ENCODE peak calls at places on chromosomes 2 and 18, in eight cellular contexts. D is activated naive CD4-positive, alpha-beta T cell; I is T-helper 9 cell; P is 8988T; B is naive thymus-derived CD8-positive, alpha-beta T cell; J is stimulated activated CD4-positive, alpha-beta T cell treated with anti-CD3 and anti-CD28 coated beads, Interleukin-1b, Interleukin-23, amount 100 ng/mL, for 1 hour; F is cardiac fibroblast; X is lung. G is an unnamed sample.

GRCh38 chr2:46393352-46393820 is 86.0 kb upstream of the TMEM247 start:
- DNase-seq in D (no peak), I (no peak), P (no peak), B (no peak), J (no peak), F (no peak), X (no peak), G (no peak)

GRCh38 chr2:199433204-199433832 is 24.4 kb downstream of the SATB2 start:
- DNase-seq in D (no peak), I (no peak), P (no peak), B (no peak), J (no peak), F (no peak), X (no peak), G (no peak)

GRCh38 chr2:85681354-85681728 is 12.8 kb upstream of the GNLY start:
- DNase-seq in D (no peak), I (no peak), P (no peak), B (no peak), J (no peak), F (no peak), X (no peak), G (no peak)

GRCh38 chr18:33123852-33124251 is 316.7 kb downstream of the CCDC178 start:
- DNase-seq in D (no peak), I (no peak), P (no peak), B (no peak), J (no peak), F (no peak), X (no peak), G (no peak)

GRCh38 chr2:191866675-191867506 is 20.0 kb upstream of the CAVIN2 start:
- DNase-seq in D (no peak), I (no peak), P (no peak), B (no peak), J (no peak), F (peak), X (peak), G (no peak)

GRCh38 chr2:113858764-113859163 is 31.1 kb upstream of the ACTR3 start:
- DNase-seq in D (no peak), I (no peak), P (peak), B (no peak), J (no peak), F (peak), X (no peak), G (no peak)

GRCh38 chr2:165203689-165204559 is at the start of gene SCN3A:
- DNase-seq in D (no peak), I (no peak), P (no peak), B (no peak), J (no peak), F (peak), X (no peak), G (peak)

GRCh38 chr2:119545076-119545475 is 827 bp downstream of the CFAP221 start:
- DNase-seq in D (no peak), I (no peak), P (no peak), B (no peak), J (no peak), F (peak), X (no peak), G (no peak)

GRCh38 chr2:64675860-64676259 is 22.1 kb upstream of the SERTAD2 start:
- DNase-seq in D (peak), I (no peak), P (no peak), B (no peak), J (peak), F (no peak), X (no peak), G (no peak)

GRCh38 chr18:12883003-12883683 is 894 bp downstream of the PTPN2 start:
- DNase-seq in D (no peak), I (no peak), P (no peak), B (no peak), J (no peak), F (no peak), X (no peak), G (no peak)